ENCODE peak calls at places on chromosomes 13 and 19, in ten cellular contexts. One of them, this sample, is unnamed.
A peak's percentile ranks its signal among the peaks of the same experiment; 100 is the strongest.

GRCh38 chr13:39451301-39451700 is 151.7 kb downstream of the LHFPL6 start:
- DNase-seq in aorta: no peak
- DNase-seq in PC-9: no peak
- DNase-seq in mammary epithelial cell: peak; percentile 19
- DNase-seq in coronary artery: no peak
- DNase-seq in PC-3: no peak
- DNase-seq in H1: no peak
- DNase-seq in CD8-positive, alpha-beta memory T cell: no peak
- DNase-seq in tibial artery: no peak
- DNase-seq in GM23338: no peak
- DNase-seq in this sample: peak; percentile 37

GRCh38 chr13:72127031-72127430 is 260.0 kb upstream of the DACH1 start:
- DNase-seq in aorta: no peak
- DNase-seq in PC-9: peak; percentile 0
- DNase-seq in mammary epithelial cell: peak; percentile 51
- DNase-seq in coronary artery: no peak
- DNase-seq in PC-3: peak; percentile 83
- DNase-seq in H1: no peak
- DNase-seq in CD8-positive, alpha-beta memory T cell: no peak
- DNase-seq in tibial artery: no peak
- DNase-seq in GM23338: peak; percentile 5
- DNase-seq in this sample: no peak

GRCh38 chr13:109211616-109212015 is 574.8 kb downstream of the IRS2 start:
- DNase-seq in aorta: no peak
- DNase-seq in PC-9: peak; percentile 84
- DNase-seq in mammary epithelial cell: peak; percentile 54
- DNase-seq in coronary artery: no peak
- DNase-seq in PC-3: peak; percentile 85
- DNase-seq in H1: no peak
- DNase-seq in CD8-positive, alpha-beta memory T cell: no peak
- DNase-seq in tibial artery: no peak
- DNase-seq in GM23338: no peak
- DNase-seq in this sample: no peak

GRCh38 chr13:45441633-45442032 is 23.1 kb upstream of the COG3 start:
- DNase-seq in aorta: no peak
- DNase-seq in PC-9: no peak
- DNase-seq in mammary epithelial cell: peak; percentile 79
- DNase-seq in coronary artery: no peak
- DNase-seq in PC-3: peak; percentile 54
- DNase-seq in H1: no peak
- DNase-seq in CD8-positive, alpha-beta memory T cell: no peak
- DNase-seq in tibial artery: no peak
- DNase-seq in GM23338: no peak
- DNase-seq in this sample: peak; percentile 41

GRCh38 chr13:67023088-67023893 is 206.8 kb downstream of the PCDH9 start:
- DNase-seq in aorta: no peak
- DNase-seq in PC-9: peak; percentile 12
- DNase-seq in mammary epithelial cell: peak; percentile 77
- DNase-seq in coronary artery: no peak
- DNase-seq in PC-3: peak; percentile 21
- DNase-seq in H1: no peak
- DNase-seq in CD8-positive, alpha-beta memory T cell: no peak
- DNase-seq in tibial artery: no peak
- DNase-seq in GM23338: peak; percentile 61
- DNase-seq in this sample: peak; percentile 90

GRCh38 chr19:18430417-18431144 is 7.4 kb downstream of the ISYNA1 start:
- DNase-seq in aorta: no peak
- DNase-seq in PC-9: no peak
- DNase-seq in mammary epithelial cell: no peak
- DNase-seq in coronary artery: no peak
- DNase-seq in PC-3: no peak
- DNase-seq in H1: no peak
- DNase-seq in CD8-positive, alpha-beta memory T cell: no peak
- DNase-seq in tibial artery: no peak
- DNase-seq in GM23338: no peak
- DNase-seq in this sample: no peak

GRCh38 chr19:35483089-35483488 is 7.2 kb downstream of the KRTDAP start:
- DNase-seq in aorta: peak; percentile 41
- DNase-seq in PC-9: no peak
- DNase-seq in mammary epithelial cell: no peak
- DNase-seq in coronary artery: no peak
- DNase-seq in PC-3: no peak
- DNase-seq in H1: no peak
- DNase-seq in CD8-positive, alpha-beta memory T cell: no peak
- DNase-seq in tibial artery: no peak
- DNase-seq in GM23338: no peak
- DNase-seq in this sample: no peak

GRCh38 chr13:83024955-83025594 is 857.2 kb downstream of the SLITRK1 start:
- DNase-seq in aorta: no peak
- DNase-seq in PC-9: no peak
- DNase-seq in mammary epithelial cell: no peak
- DNase-seq in coronary artery: no peak
- DNase-seq in PC-3: no peak
- DNase-seq in H1: no peak
- DNase-seq in CD8-positive, alpha-beta memory T cell: no peak
- DNase-seq in tibial artery: no peak
- DNase-seq in GM23338: no peak
- DNase-seq in this sample: peak; percentile 22

GRCh38 chr13:73056054-73056962 is 2.5 kb upstream of the KLF5 start:
- DNase-seq in aorta: no peak
- DNase-seq in PC-9: peak; percentile 48
- DNase-seq in mammary epithelial cell: peak; percentile 61
- DNase-seq in coronary artery: no peak
- DNase-seq in PC-3: peak; percentile 89
- DNase-seq in H1: no peak
- DNase-seq in CD8-positive, alpha-beta memory T cell: no peak
- DNase-seq in tibial artery: no peak
- DNase-seq in GM23338: no peak
- DNase-seq in this sample: peak; percentile 64

GRCh38 chr19:28066988-28067387 is 1146.0 kb downstream of the UQCRFS1 start:
- DNase-seq in aorta: no peak
- DNase-seq in PC-9: no peak
- DNase-seq in mammary epithelial cell: no peak
- DNase-seq in coronary artery: no peak
- DNase-seq in PC-3: no peak
- DNase-seq in H1: no peak
- DNase-seq in CD8-positive, alpha-beta memory T cell: no peak
- DNase-seq in tibial artery: no peak
- DNase-seq in GM23338: no peak
- DNase-seq in this sample: no peak

GRCh38 chr13:75889427-75889826 is 253.3 kb downstream of the LMO7 start:
- DNase-seq in aorta: no peak
- DNase-seq in PC-9: no peak
- DNase-seq in mammary epithelial cell: no peak
- DNase-seq in coronary artery: no peak
- DNase-seq in PC-3: no peak
- DNase-seq in H1: peak; percentile 23
- DNase-seq in CD8-positive, alpha-beta memory T cell: no peak
- DNase-seq in tibial artery: no peak
- DNase-seq in GM23338: peak; percentile 48
- DNase-seq in this sample: no peak

GRCh38 chr13:80360298-80360827 is 19.4 kb upstream of the SPRY2 start:
- DNase-seq in aorta: no peak
- DNase-seq in PC-9: no peak
- DNase-seq in mammary epithelial cell: no peak
- DNase-seq in coronary artery: no peak
- DNase-seq in PC-3: no peak
- DNase-seq in H1: no peak
- DNase-seq in CD8-positive, alpha-beta memory T cell: no peak
- DNase-seq in tibial artery: no peak
- DNase-seq in GM23338: no peak
- DNase-seq in this sample: peak; percentile 27

GRCh38 chr13:35855531-35856019 is 275.6 kb downstream of the DCLK1 start:
- DNase-seq in aorta: no peak
- DNase-seq in PC-9: peak; percentile 76
- DNase-seq in mammary epithelial cell: peak; percentile 78
- DNase-seq in coronary artery: no peak
- DNase-seq in PC-3: peak; percentile 77
- DNase-seq in H1: peak; percentile 89
- DNase-seq in CD8-positive, alpha-beta memory T cell: no peak
- DNase-seq in tibial artery: no peak
- DNase-seq in GM23338: peak; percentile 96
- DNase-seq in this sample: no peak

GRCh38 chr13:40665061-40665753 is 1.2 kb downstream of the FOXO1 start:
- DNase-seq in aorta: peak; percentile 82
- DNase-seq in PC-9: peak; percentile 17
- DNase-seq in mammary epithelial cell: peak; percentile 52
- DNase-seq in coronary artery: peak; percentile 77
- DNase-seq in PC-3: peak; percentile 26
- DNase-seq in H1: no peak
- DNase-seq in CD8-positive, alpha-beta memory T cell: peak; percentile 55
- DNase-seq in tibial artery: peak; percentile 31
- DNase-seq in GM23338: peak; percentile 47
- DNase-seq in this sample: peak; percentile 35
- H3K27ac ChIP-seq in aorta: peak overlapping the region; percentile 93
- H3K27ac ChIP-seq in PC-9: peak overlapping the region; percentile 48
- H3K27ac ChIP-seq in mammary epithelial cell: no peak overlapping the region
- H3K27ac ChIP-seq in coronary artery: peak overlapping the region; percentile 100
- H3K27ac ChIP-seq in PC-3: peak overlapping the region; percentile 56
- H3K27ac ChIP-seq in H1: peak overlapping the region; percentile 5
- H3K27ac ChIP-seq in CD8-positive, alpha-beta memory T cell: peak overlapping the region; percentile 79
- H3K27ac ChIP-seq in tibial artery: peak overlapping the region; percentile 100
- H3K27ac ChIP-seq in GM23338: no peak overlapping the region
- H3K27ac ChIP-seq in this sample: peak overlapping the region; percentile 43

GRCh38 chr19:803686-804418 is 6.6 kb downstream of the PTBP1 start:
- DNase-seq in aorta: no peak
- DNase-seq in PC-9: no peak
- DNase-seq in mammary epithelial cell: no peak
- DNase-seq in coronary artery: no peak
- DNase-seq in PC-3: no peak
- DNase-seq in H1: no peak
- DNase-seq in CD8-positive, alpha-beta memory T cell: no peak
- DNase-seq in tibial artery: no peak
- DNase-seq in GM23338: no peak
- DNase-seq in this sample: no peak

GRCh38 chr19:801030-801860 is 4.0 kb downstream of the PTBP1 start:
- DNase-seq in aorta: peak; percentile 93
- DNase-seq in PC-9: no peak
- DNase-seq in mammary epithelial cell: peak; percentile 56
- DNase-seq in coronary artery: peak; percentile 88
- DNase-seq in PC-3: peak; percentile 22
- DNase-seq in H1: no peak
- DNase-seq in CD8-positive, alpha-beta memory T cell: no peak
- DNase-seq in tibial artery: peak; percentile 66
- DNase-seq in GM23338: peak; percentile 15
- DNase-seq in this sample: no peak

GRCh38 chr19:802888-803561 is 5.8 kb downstream of the PTBP1 start:
- DNase-seq in aorta: no peak
- DNase-seq in PC-9: no peak
- DNase-seq in mammary epithelial cell: no peak
- DNase-seq in coronary artery: no peak
- DNase-seq in PC-3: no peak
- DNase-seq in H1: no peak
- DNase-seq in CD8-positive, alpha-beta memory T cell: no peak
- DNase-seq in tibial artery: no peak
- DNase-seq in GM23338: peak; percentile 12
- DNase-seq in this sample: no peak

GRCh38 chr19:801861-802496 is 4.7 kb downstream of the PTBP1 start:
- DNase-seq in aorta: no peak
- DNase-seq in PC-9: no peak
- DNase-seq in mammary epithelial cell: peak; percentile 17
- DNase-seq in coronary artery: no peak
- DNase-seq in PC-3: no peak
- DNase-seq in H1: no peak
- DNase-seq in CD8-positive, alpha-beta memory T cell: no peak
- DNase-seq in tibial artery: no peak
- DNase-seq in GM23338: peak; percentile 27
- DNase-seq in this sample: no peak

GRCh38 chr19:802497-802887 is 5.2 kb downstream of the PTBP1 start:
- DNase-seq in aorta: no peak
- DNase-seq in PC-9: no peak
- DNase-seq in mammary epithelial cell: no peak
- DNase-seq in coronary artery: no peak
- DNase-seq in PC-3: no peak
- DNase-seq in H1: no peak
- DNase-seq in CD8-positive, alpha-beta memory T cell: no peak
- DNase-seq in tibial artery: no peak
- DNase-seq in GM23338: peak; percentile 25
- DNase-seq in this sample: no peak
- H3K27ac ChIP-seq in aorta: no peak overlapping the region
- H3K27ac ChIP-seq in PC-9: no peak overlapping the region
- H3K27ac ChIP-seq in mammary epithelial cell: no peak overlapping the region
- H3K27ac ChIP-seq in coronary artery: no peak overlapping the region
- H3K27ac ChIP-seq in PC-3: no peak overlapping the region
- H3K27ac ChIP-seq in H1: peak overlapping the region; percentile 53
- H3K27ac ChIP-seq in CD8-positive, alpha-beta memory T cell: no peak overlapping the region
- H3K27ac ChIP-seq in tibial artery: peak overlapping the region; percentile 91
- H3K27ac ChIP-seq in GM23338: peak overlapping the region; percentile 76
- H3K27ac ChIP-seq in this sample: no peak overlapping the region

GRCh38 chr13:52374873-52375411 is 31.0 kb downstream of the THSD1 start:
- DNase-seq in aorta: no peak
- DNase-seq in PC-9: no peak
- DNase-seq in mammary epithelial cell: no peak
- DNase-seq in coronary artery: no peak
- DNase-seq in PC-3: no peak
- DNase-seq in H1: no peak
- DNase-seq in CD8-positive, alpha-beta memory T cell: no peak
- DNase-seq in tibial artery: no peak
- DNase-seq in GM23338: no peak
- DNase-seq in this sample: no peak

GRCh38 chr13:52374389-52374788 is 31.6 kb downstream of the THSD1 start:
- DNase-seq in aorta: no peak
- DNase-seq in PC-9: no peak
- DNase-seq in mammary epithelial cell: no peak
- DNase-seq in coronary artery: no peak
- DNase-seq in PC-3: no peak
- DNase-seq in H1: no peak
- DNase-seq in CD8-positive, alpha-beta memory T cell: no peak
- DNase-seq in tibial artery: no peak
- DNase-seq in GM23338: no peak
- DNase-seq in this sample: no peak

DNA sequence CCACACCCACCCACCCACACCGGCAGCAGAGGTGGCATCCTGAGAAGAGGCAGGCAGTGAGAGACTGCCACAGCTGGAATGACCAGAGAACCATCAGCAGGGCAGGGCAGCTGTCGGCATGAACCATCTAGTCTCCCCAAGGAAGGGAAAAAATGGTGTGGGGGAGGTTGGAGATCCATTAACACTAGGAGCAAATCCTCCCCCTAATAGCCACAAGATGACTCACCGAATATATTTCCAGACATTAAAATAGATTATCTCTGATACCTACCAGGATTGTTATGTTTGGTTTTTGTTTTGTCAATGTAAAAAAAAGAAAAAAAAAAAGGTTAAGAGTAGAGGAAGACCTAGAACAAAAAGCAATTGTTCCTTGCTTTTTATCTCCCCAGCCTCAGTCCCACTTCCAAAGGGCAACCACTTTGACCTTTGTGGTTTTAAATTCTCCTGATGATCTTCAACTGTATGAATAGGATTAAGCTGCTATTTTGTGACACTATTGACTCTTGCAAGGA is 34.2 kb downstream of the THSD1 start:
- DNase-seq in aorta: no peak
- DNase-seq in PC-9: no peak
- DNase-seq in mammary epithelial cell: peak; percentile 72
- DNase-seq in coronary artery: no peak
- DNase-seq in PC-3: peak; percentile 59
- DNase-seq in H1: no peak
- DNase-seq in CD8-positive, alpha-beta memory T cell: no peak
- DNase-seq in tibial artery: no peak
- DNase-seq in GM23338: no peak
- DNase-seq in this sample: peak; percentile 22
- H3K27ac ChIP-seq in aorta: no peak overlapping the region
- H3K27ac ChIP-seq in PC-9: no peak overlapping the region
- H3K27ac ChIP-seq in mammary epithelial cell: peak overlapping the region; percentile 22
- H3K27ac ChIP-seq in coronary artery: no peak overlapping the region
- H3K27ac ChIP-seq in PC-3: no peak overlapping the region
- H3K27ac ChIP-seq in H1: no peak overlapping the region
- H3K27ac ChIP-seq in CD8-positive, alpha-beta memory T cell: no peak overlapping the region
- H3K27ac ChIP-seq in tibial artery: no peak overlapping the region
- H3K27ac ChIP-seq in GM23338: no peak overlapping the region
- H3K27ac ChIP-seq in this sample: peak overlapping the region; percentile 47

GRCh38 chr13:65985632-65986031 is 1244.5 kb downstream of the PCDH9 start:
- DNase-seq in aorta: no peak
- DNase-seq in PC-9: no peak
- DNase-seq in mammary epithelial cell: no peak
- DNase-seq in coronary artery: no peak
- DNase-seq in PC-3: peak; percentile 34
- DNase-seq in H1: no peak
- DNase-seq in CD8-positive, alpha-beta memory T cell: no peak
- DNase-seq in tibial artery: no peak
- DNase-seq in GM23338: peak; percentile 60
- DNase-seq in this sample: no peak
- H3K27ac ChIP-seq in aorta: no peak overlapping the region
- H3K27ac ChIP-seq in PC-9: no peak overlapping the region
- H3K27ac ChIP-seq in mammary epithelial cell: no peak overlapping the region
- H3K27ac ChIP-seq in coronary artery: no peak overlapping the region
- H3K27ac ChIP-seq in PC-3: no peak overlapping the region
- H3K27ac ChIP-seq in H1: no peak overlapping the region
- H3K27ac ChIP-seq in CD8-positive, alpha-beta memory T cell: no peak overlapping the region
- H3K27ac ChIP-seq in tibial artery: no peak overlapping the region
- H3K27ac ChIP-seq in GM23338: no peak overlapping the region
- H3K27ac ChIP-seq in this sample: no peak overlapping the region

This sample was measured in mesenchymal stem cell.